ENCODE peak calls at places on chromosomes 2 and 18, in four cellular contexts. One of them, this sample, is unnamed.

GRCh38 chr2:197264332-197264731 is 46.2 kb downstream of the ANKRD44 start:
- DNase-seq in transverse colon: no peak
- DNase-seq in ovary: no peak
- DNase-seq in suprapubic skin: no peak
- DNase-seq in this sample: no peak

GRCh38 chr2:227411320-227411989 is 23.7 kb upstream of the SCYGR1 start:
- DNase-seq in transverse colon: no peak
- DNase-seq in ovary: no peak
- DNase-seq in suprapubic skin: no peak
- DNase-seq in this sample: no peak

GRCh38 chr2:238954841-238955521 is 107.1 kb downstream of the TWIST2 start:
- DNase-seq in transverse colon: no peak
- DNase-seq in ovary: no peak
- DNase-seq in suprapubic skin: no peak
- DNase-seq in this sample: no peak

GRCh38 chr2:105100064-105100840 is 62.4 kb downstream of the MRPS9 start:
- DNase-seq in transverse colon: no peak
- DNase-seq in ovary: no peak
- DNase-seq in suprapubic skin: no peak
- DNase-seq in this sample: no peak

GRCh38 chr2:38722271-38723115 is 28.7 kb downstream of the SRSF7 start:
- DNase-seq in transverse colon: no peak
- DNase-seq in ovary: no peak
- DNase-seq in suprapubic skin: no peak
- DNase-seq in this sample: no peak

GRCh38 chr2:188529710-188530109 is 238.0 kb downstream of the GULP1 start:
- DNase-seq in transverse colon: no peak
- DNase-seq in ovary: no peak
- DNase-seq in suprapubic skin: no peak
- DNase-seq in this sample: no peak

GRCh38 chr18:36273347-36273746 is 24.2 kb upstream of the FHOD3 start:
- DNase-seq in transverse colon: no peak
- DNase-seq in ovary: no peak
- DNase-seq in suprapubic skin: no peak
- DNase-seq in this sample: peak

GRCh38 chr2:17910971-17911370 is 32.5 kb downstream of the KCNS3 start:
- DNase-seq in transverse colon: no peak
- DNase-seq in ovary: no peak
- DNase-seq in suprapubic skin: no peak
- DNase-seq in this sample: no peak

GRCh38 chr2:6877402-6878305 is at the start of gene RSAD2:
- DNase-seq in transverse colon: peak
- DNase-seq in ovary: peak
- DNase-seq in suprapubic skin: no peak
- DNase-seq in this sample: no peak

GRCh38 chr2:211494085-211494484 is 937.7 kb downstream of the CPS1 start:
- DNase-seq in transverse colon: no peak
- DNase-seq in ovary: no peak
- DNase-seq in suprapubic skin: no peak
- DNase-seq in this sample: no peak

GRCh38 chr2:27356056-27356381 is 545 bp downstream of the GTF3C2 start:
- DNase-seq in transverse colon: peak
- DNase-seq in ovary: no peak
- DNase-seq in suprapubic skin: no peak
- DNase-seq in this sample: peak

GRCh38 chr2:241048949-241049343 is 50.5 kb downstream of the SNED1 start:
- DNase-seq in transverse colon: no peak
- DNase-seq in ovary: no peak
- DNase-seq in suprapubic skin: no peak
- DNase-seq in this sample: peak

GRCh38 chr2:69635426-69635825 is 8.1 kb downstream of the AAK1 start:
- DNase-seq in transverse colon: no peak
- DNase-seq in ovary: no peak
- DNase-seq in suprapubic skin: no peak
- DNase-seq in this sample: no peak

GRCh38 chr2:193876980-193877379 is 1682.2 kb upstream of the TMEFF2 start:
- DNase-seq in transverse colon: no peak
- DNase-seq in ovary: no peak
- DNase-seq in suprapubic skin: no peak
- DNase-seq in this sample: no peak

GRCh38 chr2:47269316-47270232 is 114.5 kb upstream of the STPG4 start:
- DNase-seq in transverse colon: peak
- DNase-seq in ovary: no peak
- DNase-seq in suprapubic skin: no peak
- DNase-seq in this sample: no peak

GRCh38 chr2:61017556-61018318 is at the start of the genes PEX13 and PUS10:
- DNase-seq in transverse colon: peak
- DNase-seq in ovary: peak
- DNase-seq in suprapubic skin: peak
- DNase-seq in this sample: peak

GRCh38 chr2:58194451-58194850 is 46.7 kb downstream of the FANCL start:
- DNase-seq in transverse colon: no peak
- DNase-seq in ovary: no peak
- DNase-seq in suprapubic skin: no peak
- DNase-seq in this sample: no peak

GRCh38 chr2:17429130-17429529 is 89.1 kb downstream of the RAD51AP2 start:
- DNase-seq in transverse colon: no peak
- DNase-seq in ovary: no peak
- DNase-seq in suprapubic skin: no peak
- DNase-seq in this sample: no peak

GRCh38 chr2:178829299-178829698 is 22.1 kb upstream of the TTN start:
- DNase-seq in transverse colon: no peak
- DNase-seq in ovary: no peak
- DNase-seq in suprapubic skin: no peak
- DNase-seq in this sample: no peak

GRCh38 chr2:134791606-134792005 is 46.8 kb upstream of the ACMSD start:
- DNase-seq in transverse colon: no peak
- DNase-seq in ovary: no peak
- DNase-seq in suprapubic skin: no peak
- DNase-seq in this sample: no peak

GRCh38 chr2:212157011-212157410 is 381.6 kb downstream of the ERBB4 start:
- DNase-seq in transverse colon: no peak
- DNase-seq in ovary: no peak
- DNase-seq in suprapubic skin: no peak
- DNase-seq in this sample: no peak

GRCh38 chr18:4106407-4107033 is 348.6 kb downstream of the DLGAP1 start:
- DNase-seq in transverse colon: peak
- DNase-seq in ovary: peak
- DNase-seq in suprapubic skin: no peak
- DNase-seq in this sample: peak

GRCh38 chr18:7174359-7175107 is 56.4 kb upstream of the LRRC30 start:
- DNase-seq in transverse colon: no peak
- DNase-seq in ovary: no peak
- DNase-seq in suprapubic skin: no peak
- DNase-seq in this sample: no peak

GRCh38 chr18:79684283-79684631 is 4.7 kb downstream of the CTDP1 start:
- DNase-seq in transverse colon: no peak
- DNase-seq in ovary: no peak
- DNase-seq in suprapubic skin: no peak
- DNase-seq in this sample: no peak

GRCh38 chr18:67590571-67591141 is 74.1 kb upstream of the DSEL start:
- DNase-seq in transverse colon: no peak
- DNase-seq in ovary: no peak
- DNase-seq in suprapubic skin: no peak
- DNase-seq in this sample: no peak

GRCh38 chr2:180706694-180707093 is 273.7 kb upstream of the UBE2E3 start:
- DNase-seq in transverse colon: no peak
- DNase-seq in ovary: no peak
- DNase-seq in suprapubic skin: no peak
- DNase-seq in this sample: no peak

GRCh38 chr2:237315170-237315880 is 98.6 kb downstream of the COL6A3 start:
- DNase-seq in transverse colon: peak
- DNase-seq in ovary: peak
- DNase-seq in suprapubic skin: peak
- DNase-seq in this sample: peak

GRCh38 chr2:217142649-217143266 is 282.9 kb upstream of the TNP1 start:
- DNase-seq in transverse colon: peak
- DNase-seq in ovary: no peak
- DNase-seq in suprapubic skin: no peak
- DNase-seq in this sample: no peak

DNA sequence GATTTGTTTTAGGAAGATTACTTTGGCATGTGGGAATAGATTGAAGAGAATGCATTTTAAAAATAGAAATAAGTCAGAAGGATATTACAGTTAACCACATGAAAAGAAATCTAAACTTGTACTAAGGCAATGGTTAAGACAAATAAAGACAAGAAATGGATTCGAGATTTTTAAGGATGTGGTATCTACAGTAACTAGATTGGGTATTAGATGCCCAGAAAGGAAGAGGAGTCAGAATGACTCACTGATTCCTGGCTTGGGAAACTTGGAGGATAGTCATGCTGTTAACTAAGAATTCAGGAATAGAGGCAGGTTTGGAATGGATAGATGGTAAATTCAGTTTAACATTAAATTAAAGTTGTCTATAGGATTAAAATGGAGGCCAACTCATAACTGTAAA is 55.9 kb downstream of the METTL4 start:
- DNase-seq in transverse colon: no peak
- DNase-seq in ovary: no peak
- DNase-seq in suprapubic skin: no peak
- DNase-seq in this sample: no peak
- TF ChIP-seq EP300 in transverse colon: no peak
- TF ChIP-seq EP300 in ovary: no peak
- TF ChIP-seq EP300 in suprapubic skin: no peak
- TF ChIP-seq EP300 in this sample: no peak

DNA sequence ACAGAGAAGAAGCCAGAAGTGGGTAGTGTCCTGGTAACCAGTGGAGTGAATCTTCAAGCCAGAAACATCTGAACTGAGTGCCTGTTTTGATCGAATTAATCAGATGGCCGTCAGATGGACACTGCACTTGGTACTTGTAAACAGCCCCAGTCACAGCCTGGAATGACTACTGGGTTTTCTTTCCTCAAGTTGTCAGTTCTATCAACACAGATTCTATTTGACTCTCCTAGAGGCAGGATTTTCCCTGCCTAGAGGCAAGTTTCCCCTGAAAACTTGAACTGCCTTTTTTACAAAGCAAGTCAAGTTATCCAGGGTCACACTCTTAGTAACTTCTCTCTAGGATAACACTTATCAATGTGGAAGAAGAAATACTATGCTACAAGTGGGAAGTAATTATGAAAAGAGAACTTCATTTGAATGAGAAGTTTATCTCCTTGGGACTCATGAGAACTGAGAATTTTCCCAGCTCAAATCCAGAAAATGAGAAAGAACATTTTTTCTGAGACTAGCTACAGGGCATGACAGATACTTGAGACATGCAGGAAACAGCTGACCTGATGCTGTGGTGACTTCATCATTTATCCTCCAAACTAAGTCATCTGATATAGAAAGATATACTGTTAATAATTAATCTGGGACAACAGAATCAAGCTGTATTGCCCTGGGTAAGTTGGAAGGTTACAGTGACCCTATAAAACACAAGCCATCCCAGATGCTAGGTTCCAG is 36.0 kb downstream of the SULT1C2 start:
- DNase-seq in transverse colon: no peak
- DNase-seq in ovary: no peak
- DNase-seq in suprapubic skin: no peak
- DNase-seq in this sample: no peak
- TF ChIP-seq EP300 in transverse colon: no peak
- TF ChIP-seq EP300 in ovary: no peak
- TF ChIP-seq EP300 in suprapubic skin: no peak
- TF ChIP-seq EP300 in this sample: no peak

GRCh38 chr2:142892715-142893114 is 15.3 kb downstream of the KYNU start:
- DNase-seq in transverse colon: no peak
- DNase-seq in ovary: no peak
- DNase-seq in suprapubic skin: no peak
- DNase-seq in this sample: no peak
- TF ChIP-seq EP300 in transverse colon: no peak
- TF ChIP-seq EP300 in ovary: no peak
- TF ChIP-seq EP300 in suprapubic skin: no peak
- TF ChIP-seq EP300 in this sample: no peak

GRCh38 chr2:150639383-150639782 is 151.9 kb upstream of the RND3 start:
- DNase-seq in transverse colon: no peak
- DNase-seq in ovary: no peak
- DNase-seq in suprapubic skin: no peak
- DNase-seq in this sample: no peak

GRCh38 chr2:150646746-150647145 is 159.3 kb upstream of the RND3 start:
- DNase-seq in transverse colon: no peak
- DNase-seq in ovary: no peak
- DNase-seq in suprapubic skin: no peak
- DNase-seq in this sample: no peak

GRCh38 chr2:150644298-150645067 is 157.0 kb upstream of the RND3 start:
- DNase-seq in transverse colon: no peak
- DNase-seq in ovary: no peak
- DNase-seq in suprapubic skin: no peak
- DNase-seq in this sample: no peak

GRCh38 chr2:150639917-150640538 is 152.6 kb upstream of the RND3 start:
- DNase-seq in transverse colon: no peak
- DNase-seq in ovary: no peak
- DNase-seq in suprapubic skin: no peak
- DNase-seq in this sample: no peak

DNA sequence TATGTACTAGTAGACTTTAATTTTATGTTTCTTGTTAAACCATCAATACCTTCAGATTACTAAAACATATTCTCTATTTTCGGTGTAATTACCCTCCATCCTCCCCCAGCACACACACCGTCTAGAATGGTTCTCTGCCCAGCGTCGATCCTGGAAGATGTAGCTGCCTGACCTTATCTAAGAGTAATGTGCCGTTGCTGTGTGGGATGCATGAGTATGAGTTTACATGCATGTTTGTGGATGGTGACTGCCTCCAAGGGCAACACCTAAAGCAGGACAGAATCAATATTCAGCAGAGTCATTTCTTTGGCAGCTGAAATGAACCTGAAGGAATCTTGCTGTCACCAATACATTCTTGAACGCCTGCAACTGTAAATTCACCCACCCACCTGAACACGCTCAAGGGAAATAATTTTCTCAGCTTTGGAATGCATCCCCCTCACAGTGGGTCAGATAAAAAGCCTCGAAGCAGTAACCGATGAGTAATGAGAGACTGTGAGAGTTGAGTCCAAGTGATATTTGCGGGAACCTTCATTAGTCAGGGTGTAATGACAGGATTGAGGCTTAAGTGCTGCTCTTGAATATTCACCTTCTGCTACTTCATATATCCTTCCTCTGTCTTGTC is 155.8 kb upstream of the RND3 start:
- DNase-seq in transverse colon: no peak
- DNase-seq in ovary: no peak
- DNase-seq in suprapubic skin: no peak
- DNase-seq in this sample: no peak
- TF ChIP-seq EP300 in transverse colon: no peak
- TF ChIP-seq EP300 in ovary: no peak
- TF ChIP-seq EP300 in suprapubic skin: no peak
- TF ChIP-seq EP300 in this sample: no peak